ENCODE peak calls at places on chromosomes 12 and 14, in six cellular contexts. F is GM04504, K is cardiac fibroblast, X is iris pigment epithelial cell, Y is M059J, L is glutamatergic neuron. B is an unnamed sample.

GRCh38 chr14:100442036-100442435 is 118.9 kb downstream of the SLC25A47 start:
- DNase-seq in F (no peak), K (no peak), X (no peak), Y (no peak), L (no peak), B (no peak)

GRCh38 chr14:104864267-104865068 is 600 bp upstream of the CEP170B start:
- DNase-seq in F (no peak), K (no peak), X (no peak), Y (no peak), L (peak), B (peak)

GRCh38 chr12:2974560-2974971 is 15.4 kb downstream of the TEAD4 start:
- DNase-seq in F (no peak), K (peak), X (peak), Y (no peak), L (no peak), B (no peak)

GRCh38 chr12:91577586-91578539 is 395.2 kb upstream of the DCN start:
- DNase-seq in F (peak), K (peak), X (peak), Y (peak), L (no peak), B (no peak)

GRCh38 chr12:62653740-62654139 is 187.1 kb downstream of the MON2 start:
- DNase-seq in F (no peak), K (no peak), X (no peak), Y (no peak), L (no peak), B (no peak)

GRCh38 chr12:103422328-103422727 is 73.4 kb downstream of the C12orf42 start:
- DNase-seq in F (no peak), K (no peak), X (no peak), Y (no peak), L (no peak), B (no peak)

GRCh38 chr12:58372298-58372697 is 430.9 kb downstream of the ATP23 start:
- DNase-seq in F (no peak), K (no peak), X (no peak), Y (no peak), L (no peak), B (no peak)

GRCh38 chr12:15932975-15933374 is 21.8 kb downstream of the DERA start:
- DNase-seq in F (no peak), K (no peak), X (no peak), Y (no peak), L (no peak), B (no peak)

GRCh38 chr12:132171968-132172521 is 27.8 kb downstream of the NOC4L start:
- DNase-seq in F (no peak), K (no peak), X (no peak), Y (no peak), L (peak), B (no peak)

GRCh38 chr14:70642313-70643235 is 858 bp downstream of the TTC9 start:
- DNase-seq in F (no peak), K (no peak), X (no peak), Y (no peak), L (peak), B (peak)

GRCh38 chr14:90753456-90754005 is 62.7 kb downstream of the TTC7B start:
- DNase-seq in F (no peak), K (no peak), X (no peak), Y (no peak), L (no peak), B (no peak)

GRCh38 chr12:113241191-113242017 is 20.1 kb downstream of the TPCN1 start:
- DNase-seq in F (peak), K (peak), X (peak), Y (no peak), L (peak), B (no peak)

GRCh38 chr12:125773033-125773432 is 707.8 kb downstream of the AACS start:
- DNase-seq in F (no peak), K (peak), X (no peak), Y (peak), L (peak), B (peak)

GRCh38 chr12:113933201-113933786 is 32.8 kb downstream of the RBM19 start:
- DNase-seq in F (peak), K (peak), X (peak), Y (no peak), L (peak), B (peak)

GRCh38 chr12:700061-700460 is 36.8 kb upstream of the NINJ2 start:
- DNase-seq in F (no peak), K (no peak), X (no peak), Y (no peak), L (no peak), B (no peak)

GRCh38 chr12:114920828-114921579 is 237.0 kb upstream of the TBX3 start:
- DNase-seq in F (peak), K (peak), X (no peak), Y (peak), L (no peak), B (no peak)

GRCh38 chr12:13794706-13795105 is 186.7 kb downstream of the GRIN2B start:
- DNase-seq in F (no peak), K (no peak), X (no peak), Y (no peak), L (no peak), B (no peak)

GRCh38 chr12:98416845-98417244 is 98.5 kb upstream of the TMPO start:
- DNase-seq in F (no peak), K (peak), X (peak), Y (peak), L (no peak), B (no peak)

GRCh38 chr12:41699658-41700057 is 445.0 kb downstream of the GXYLT1 start:
- DNase-seq in F (no peak), K (no peak), X (no peak), Y (no peak), L (no peak), B (no peak)

GRCh38 chr14:37695836-37696235 is 100.4 kb downstream of the TTC6 start:
- DNase-seq in F (no peak), K (no peak), X (peak), Y (no peak), L (no peak), B (no peak)

GRCh38 chr12:104049278-104050257 is at the start of gene GLT8D2:
- DNase-seq in F (peak), K (peak), X (peak), Y (peak), L (peak), B (peak)

GRCh38 chr12:24200013-24200412 is 250.5 kb upstream of the SOX5 start:
- DNase-seq in F (no peak), K (no peak), X (no peak), Y (no peak), L (no peak), B (no peak)

GRCh38 chr12:77120156-77120555 is 54.8 kb upstream of the E2F7 start:
- DNase-seq in F (no peak), K (peak), X (peak), Y (peak), L (no peak), B (no peak)

GRCh38 chr14:98298481-98299227 is 973.3 kb downstream of the BCL11B start:
- DNase-seq in F (no peak), K (no peak), X (no peak), Y (no peak), L (no peak), B (no peak)

GRCh38 chr12:92582466-92582865 is 120.3 kb upstream of the PLEKHG7 start:
- DNase-seq in F (no peak), K (no peak), X (no peak), Y (no peak), L (no peak), B (no peak)

GRCh38 chr14:65446159-65446558 is 33.6 kb downstream of the FUT8 start:
- DNase-seq in F (no peak), K (peak), X (peak), Y (peak), L (no peak), B (no peak)

GRCh38 chr12:127178463-127178862 is 1088.5 kb upstream of the TMEM132C start:
- DNase-seq in F (no peak), K (no peak), X (no peak), Y (no peak), L (no peak), B (no peak)

GRCh38 chr12:92899388-92900001 is 29.6 kb downstream of the EEA1 start:
- DNase-seq in F (peak), K (peak), X (peak), Y (peak), L (no peak), B (no peak)

GRCh38 chr14:75823334-75823733 is 158.5 kb downstream of the TGFB3 start:
- DNase-seq in F (no peak), K (no peak), X (no peak), Y (no peak), L (no peak), B (no peak)

GRCh38 chr12:96015672-96016071 is 19.5 kb upstream of the HAL start:
- DNase-seq in F (no peak), K (peak), X (peak), Y (peak), L (peak), B (peak)

GRCh38 chr14:50955373-50956043 is 11.2 kb upstream of the PYGL start:
- DNase-seq in F (peak), K (peak), X (peak), Y (peak), L (peak), B (peak)

GRCh38 chr14:22300646-22301045 is 288.4 kb downstream of the DAD1 start:
- DNase-seq in F (no peak), K (no peak), X (no peak), Y (no peak), L (no peak), B (no peak)

GRCh38 chr12:89575405-89575804 is 49.6 kb upstream of the POC1B start:
- DNase-seq in F (no peak), K (no peak), X (peak), Y (no peak), L (no peak), B (no peak)

GRCh38 chr14:104305511-104306449 is 167.4 kb downstream of the KIF26A start:
- DNase-seq in F (no peak), K (no peak), X (no peak), Y (no peak), L (peak), B (no peak)

GRCh38 chr14:99884834-99885648 is 91.8 kb downstream of the EML1 start:
- DNase-seq in F (peak), K (peak), X (peak), Y (peak), L (no peak), B (peak)

GRCh38 chr14:30983858-30984257 is 41.6 kb upstream of the AP4S1 start:
- DNase-seq in F (no peak), K (no peak), X (no peak), Y (no peak), L (no peak), B (no peak)

GRCh38 chr12:46446645-46447044 is 74.1 kb upstream of the SLC38A2 start:
- DNase-seq in F (no peak), K (no peak), X (peak), Y (no peak), L (no peak), B (no peak)

GRCh38 chr14:98909251-98909944 is 362.6 kb downstream of the BCL11B start:
- DNase-seq in F (no peak), K (no peak), X (no peak), Y (peak), L (no peak), B (no peak)

GRCh38 chr14:103880334-103880985 is 33.1 kb upstream of the PPP1R13B start:
- DNase-seq in F (peak), K (peak), X (peak), Y (peak), L (no peak), B (no peak)